ENCODE peak calls at places on chromosomes 13 and 19, in eight cellular contexts. M is body of pancreas, T is breast epithelium, B is H1, P is colonic mucosa, G is PC-9, A is Panc1, V is HCT116. R is an unnamed sample. For H3K36me3, the result is how much of the 10 kb centered on the place peaks cover.

GRCh38 chr13:67042556-67042955 is 187.6 kb downstream of the PCDH9 start:
- DNase-seq in G (no peak), M (no peak), A (no peak), P (no peak), V (no peak), T (no peak), B (no peak), R (no peak)

GRCh38 chr19:45070214-45070613 is 6.1 kb downstream of the ZNF296 start:
- DNase-seq in M (no peak), V (no peak), B (no peak), T (no peak), P (no peak), A (no peak), G (no peak), R (no peak)

GRCh38 chr19:14081797-14082674 is 3.5 kb downstream of the C19orf67 start:
- DNase-seq in G (no peak), P (peak), M (peak), V (no peak), T (peak), B (no peak), A (no peak), R (no peak)

GRCh38 chr13:105410602-105411001 is 1124.9 kb downstream of the EFNB2 start:
- DNase-seq in V (peak), B (peak), M (peak), A (no peak), G (no peak), T (peak), P (peak), R (peak)

GRCh38 chr13:109756778-109757177 is 29.6 kb downstream of the IRS2 start:
- DNase-seq in A (no peak), T (no peak), G (no peak), M (no peak), B (no peak), P (no peak), V (no peak), R (no peak)

GRCh38 chr19:5719274-5719960 is 529 bp downstream of the LONP1 start:
- DNase-seq in T (peak), M (no peak), G (no peak), P (no peak), V (no peak), B (peak), A (no peak), R (no peak)

GRCh38 chr13:80022146-80022545 is 318.8 kb downstream of the SPRY2 start:
- DNase-seq in G (no peak), P (no peak), A (no peak), B (no peak), M (no peak), T (no peak), V (no peak), R (no peak)

GRCh38 chr13:73952683-73953082 is 181.5 kb downstream of the KLF12 start:
- DNase-seq in M (no peak), B (no peak), P (no peak), G (no peak), V (no peak), T (no peak), A (no peak), R (no peak)

GRCh38 chr19:51552996-51553725 is 17.9 kb upstream of the ZNF175 start:
- DNase-seq in T (no peak), P (peak), B (peak), V (peak), G (peak), M (peak), A (no peak), R (no peak)

GRCh38 chr19:12872941-12873890 is 8.0 kb downstream of the DNASE2 start:
- DNase-seq in G (peak), V (no peak), B (peak), M (peak), T (peak), P (peak), A (no peak), R (peak)

GRCh38 chr19:17616961-17617806 is 61.7 kb downstream of the COLGALT1 start:
- DNase-seq in P (no peak), B (peak), T (no peak), G (no peak), V (peak), M (no peak), A (peak), R (no peak)

GRCh38 chr13:104847863-104848262 is 1687.6 kb downstream of the EFNB2 start:
- DNase-seq in M (no peak), V (no peak), G (no peak), B (no peak), A (no peak), P (no peak), T (no peak), R (no peak)

GRCh38 chr19:369256-369655 is 24.7 kb upstream of the MIER2 start:
- DNase-seq in T (no peak), V (no peak), G (no peak), A (no peak), B (no peak), P (no peak), M (no peak), R (no peak)

GRCh38 chr19:10766681-10767201 is 48.9 kb downstream of the DNM2 start:
- DNase-seq in B (no peak), M (peak), G (no peak), P (no peak), V (no peak), A (no peak), T (no peak), R (no peak)

GRCh38 chr19:1944088-1944915 is 3.3 kb downstream of the CSNK1G2 start:
- DNase-seq in V (no peak), G (no peak), B (no peak), P (no peak), T (no peak), A (no peak), M (no peak), R (no peak)

GRCh38 chr13:75860935-75861334 is 224.8 kb downstream of the LMO7 start:
- DNase-seq in V (no peak), B (no peak), A (no peak), P (no peak), G (no peak), T (no peak), M (no peak), R (no peak)

GRCh38 chr13:75850915-75851314 is 214.8 kb downstream of the LMO7 start:
- DNase-seq in A (no peak), B (no peak), V (no peak), T (no peak), M (no peak), P (no peak), G (no peak), R (no peak)

GRCh38 chr13:75855216-75855615 is 219.1 kb downstream of the LMO7 start:
- DNase-seq in V (no peak), A (no peak), M (no peak), G (no peak), B (no peak), P (no peak), T (no peak), R (no peak)

GRCh38 chr13:75857291-75857690 is 221.2 kb downstream of the LMO7 start:
- DNase-seq in V (no peak), A (no peak), P (no peak), G (no peak), T (no peak), M (no peak), B (no peak), R (no peak)

GRCh38 chr13:75855847-75856246 is 219.7 kb downstream of the LMO7 start:
- DNase-seq in T (no peak), A (no peak), P (no peak), B (no peak), G (no peak), V (no peak), M (no peak), R (no peak)
- TF ChIP-seq CTCF in T (no peak), A (no peak), P (no peak), B (no peak), G (no peak), V (no peak), M (no peak), R (no peak)

DNA sequence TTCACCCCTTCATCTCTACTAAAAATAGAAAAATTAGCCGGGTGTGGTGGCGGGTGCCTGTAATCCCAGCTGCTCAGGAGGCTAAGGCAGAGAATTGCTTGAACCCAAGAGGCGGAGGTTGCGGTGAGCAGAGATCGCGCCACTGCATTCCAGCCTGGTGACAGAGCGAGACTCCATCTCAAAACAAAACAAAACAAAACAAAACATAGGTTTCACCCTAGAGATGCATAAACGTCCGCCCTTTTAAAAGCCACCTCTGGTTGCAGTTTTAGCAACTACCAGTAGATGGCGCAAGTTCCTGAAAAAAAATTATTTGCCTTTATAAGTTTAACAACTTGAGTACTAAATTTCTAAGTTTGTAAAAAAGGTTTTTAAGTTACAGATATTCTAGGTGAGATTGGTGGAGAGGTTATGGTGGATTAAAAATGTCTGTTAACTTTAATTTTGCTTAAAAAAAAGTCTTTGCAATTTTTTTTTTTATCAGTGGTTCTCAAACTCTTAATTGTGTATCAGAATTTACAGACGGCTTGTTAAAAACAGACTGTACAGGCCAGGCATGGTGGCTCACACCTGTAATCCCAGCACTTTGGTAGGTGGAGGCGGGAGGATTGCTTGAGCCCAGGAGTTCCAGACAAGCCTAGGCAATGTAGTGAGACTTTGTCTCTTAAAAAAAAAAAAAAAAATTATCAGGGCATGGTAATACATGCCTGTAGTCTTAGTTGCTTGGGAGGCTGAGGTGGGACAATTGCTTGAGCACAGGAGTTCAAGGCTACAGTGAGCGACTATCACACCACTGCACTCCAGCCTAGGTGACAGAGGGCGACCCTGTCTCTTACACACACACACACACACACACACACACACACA is 42.1 kb downstream of the NAA16 start:
- DNase-seq in B (no peak), G (peak), T (no peak), M (peak), V (peak), P (peak), A (peak), R (peak)
- H3K36me3 ChIP-seq in B (under half), G (under half), T (under half), M (under half), V (under half), P (under half), A (under half), R (under half)

GRCh38 chr13:39602614-39603366 is at the start of gene LHFPL6:
- DNase-seq in M (peak), A (no peak), V (no peak), T (peak), P (peak), G (peak), B (peak), R (no peak)

GRCh38 chr13:39601636-39602035 is 1.4 kb downstream of the LHFPL6 start:
- DNase-seq in M (no peak), T (no peak), P (no peak), A (no peak), V (no peak), G (no peak), B (no peak), R (no peak)

GRCh38 chr13:39599842-39600241 is 3.2 kb downstream of the LHFPL6 start:
- DNase-seq in P (no peak), T (no peak), V (no peak), M (no peak), B (no peak), G (no peak), A (no peak), R (no peak)

GRCh38 chr13:39602277-39602613 is 748 bp downstream of the LHFPL6 start:
- DNase-seq in M (no peak), A (no peak), B (no peak), T (no peak), V (no peak), P (no peak), G (no peak), R (no peak)

GRCh38 chr13:39600766-39601165 is 2.2 kb downstream of the LHFPL6 start:
- DNase-seq in M (no peak), A (no peak), P (no peak), V (no peak), G (no peak), T (no peak), B (peak), R (no peak)
- H3K4me3 ChIP-seq in M (no peak), A (peak), P (no peak), V (no peak), G (no peak), T (peak), B (no peak), R (no peak)

GRCh38 chr19:23071087-23071511 is 45.7 kb upstream of the ZNF730 start:
- DNase-seq in T (peak), B (no peak), M (peak), G (no peak), P (peak), A (no peak), V (no peak), R (no peak)

GRCh38 chr19:23070353-23070781 is 46.5 kb upstream of the ZNF730 start:
- DNase-seq in G (no peak), P (peak), A (no peak), T (peak), V (no peak), B (peak), M (peak), R (no peak)

GRCh38 chr19:23075031-23075733 is 41.6 kb upstream of the ZNF730 start:
- DNase-seq in G (peak), T (peak), B (peak), P (peak), M (peak), V (no peak), A (no peak), R (no peak)
- TF ChIP-seq CTCF in G (no peak), T (no peak), B (no peak), P (no peak), M (no peak), V (no peak), A (no peak), R (no peak)

R was measured in BJ.